ENCODE peak calls at places on chromosomes 6 and 20, in six cellular contexts. One of them, this sample, is unnamed.

GRCh38 chr6:86728976-86729375 is 208.4 kb upstream of the HTR1E start:
- ATAC-seq in upper lobe of left lung: no peak
- ATAC-seq in K562: no peak
- ATAC-seq in Panc1: no peak
- ATAC-seq in HepG2: no peak
- ATAC-seq in HCT116: no peak
- ATAC-seq in this sample: no peak

GRCh38 chr6:6469074-6469473 is 119.4 kb upstream of the LY86 start:
- ATAC-seq in upper lobe of left lung: peak; percentile 86
- ATAC-seq in K562: no peak
- ATAC-seq in Panc1: no peak
- ATAC-seq in HepG2: no peak
- ATAC-seq in HCT116: no peak
- ATAC-seq in this sample: peak; percentile 71

GRCh38 chr6:45092135-45092534 is 236.0 kb upstream of the RUNX2 start:
- ATAC-seq in upper lobe of left lung: no peak
- ATAC-seq in K562: no peak
- ATAC-seq in Panc1: no peak
- ATAC-seq in HepG2: no peak
- ATAC-seq in HCT116: no peak
- ATAC-seq in this sample: no peak

GRCh38 chr6:150689900-150690590 is 90.4 kb downstream of the PLEKHG1 start:
- ATAC-seq in upper lobe of left lung: no peak
- ATAC-seq in K562: no peak
- ATAC-seq in Panc1: no peak
- ATAC-seq in HepG2: no peak
- ATAC-seq in HCT116: no peak
- ATAC-seq in this sample: no peak

GRCh38 chr20:20297181-20297580 is 70.7 kb upstream of the INSM1 start:
- ATAC-seq in upper lobe of left lung: no peak
- ATAC-seq in K562: no peak
- ATAC-seq in Panc1: no peak
- ATAC-seq in HepG2: peak; percentile 77
- ATAC-seq in HCT116: no peak
- ATAC-seq in this sample: no peak

GRCh38 chr20:50690562-50690978 is 772 bp downstream of the RIPOR3 start:
- ATAC-seq in upper lobe of left lung: no peak
- ATAC-seq in K562: peak; percentile 35
- ATAC-seq in Panc1: peak; percentile 32
- ATAC-seq in HepG2: peak; percentile 17
- ATAC-seq in HCT116: no peak
- ATAC-seq in this sample: no peak

GRCh38 chr6:38273325-38273724 is 366.4 kb downstream of the BTBD9 start:
- ATAC-seq in upper lobe of left lung: no peak
- ATAC-seq in K562: no peak
- ATAC-seq in Panc1: no peak
- ATAC-seq in HepG2: no peak
- ATAC-seq in HCT116: no peak
- ATAC-seq in this sample: no peak

GRCh38 chr20:49259284-49259683 is 18.6 kb downstream of the ZNFX1 start:
- ATAC-seq in upper lobe of left lung: no peak
- ATAC-seq in K562: no peak
- ATAC-seq in Panc1: no peak
- ATAC-seq in HepG2: no peak
- ATAC-seq in HCT116: no peak
- ATAC-seq in this sample: no peak

GRCh38 chr6:147641511-147641910 is 133.0 kb downstream of the SAMD5 start:
- ATAC-seq in upper lobe of left lung: no peak
- ATAC-seq in K562: no peak
- ATAC-seq in Panc1: no peak
- ATAC-seq in HepG2: no peak
- ATAC-seq in HCT116: no peak
- ATAC-seq in this sample: no peak

GRCh38 chr6:163923658-163924411 is 509.3 kb downstream of the QKI start:
- ATAC-seq in upper lobe of left lung: no peak
- ATAC-seq in K562: peak; percentile 34
- ATAC-seq in Panc1: no peak
- ATAC-seq in HepG2: no peak
- ATAC-seq in HCT116: no peak
- ATAC-seq in this sample: no peak

GRCh38 chr6:33718713-33719112 is 7.2 kb upstream of the UQCC2 start:
- ATAC-seq in upper lobe of left lung: no peak
- ATAC-seq in K562: no peak
- ATAC-seq in Panc1: no peak
- ATAC-seq in HepG2: no peak
- ATAC-seq in HCT116: no peak
- ATAC-seq in this sample: no peak

GRCh38 chr20:58086763-58087566 is 141.5 kb downstream of the ANKRD60 start:
- ATAC-seq in upper lobe of left lung: peak; percentile 71
- ATAC-seq in K562: peak; percentile 72
- ATAC-seq in Panc1: no peak
- ATAC-seq in HepG2: peak; percentile 79
- ATAC-seq in HCT116: peak; percentile 76
- ATAC-seq in this sample: no peak

GRCh38 chr6:161301338-161301737 is 27.5 kb upstream of the AGPAT4 start:
- ATAC-seq in upper lobe of left lung: peak; percentile 60
- ATAC-seq in K562: peak; percentile 21
- ATAC-seq in Panc1: no peak
- ATAC-seq in HepG2: no peak
- ATAC-seq in HCT116: no peak
- ATAC-seq in this sample: peak; percentile 62

GRCh38 chr20:41594514-41595322 is 23.5 kb downstream of the CHD6 start:
- ATAC-seq in upper lobe of left lung: no peak
- ATAC-seq in K562: peak; percentile 44
- ATAC-seq in Panc1: no peak
- ATAC-seq in HepG2: peak; percentile 98
- ATAC-seq in HCT116: no peak
- ATAC-seq in this sample: no peak

GRCh38 chr20:41600926-41601631 is 17.1 kb downstream of the CHD6 start:
- ATAC-seq in upper lobe of left lung: no peak
- ATAC-seq in K562: no peak
- ATAC-seq in Panc1: no peak
- ATAC-seq in HepG2: no peak
- ATAC-seq in HCT116: no peak
- ATAC-seq in this sample: no peak

GRCh38 chr20:41599699-41600104 is 18.5 kb downstream of the CHD6 start:
- ATAC-seq in upper lobe of left lung: no peak
- ATAC-seq in K562: no peak
- ATAC-seq in Panc1: no peak
- ATAC-seq in HepG2: no peak
- ATAC-seq in HCT116: no peak
- ATAC-seq in this sample: no peak

GRCh38 chr20:41601742-41602141 is 16.4 kb downstream of the CHD6 start:
- ATAC-seq in upper lobe of left lung: no peak
- ATAC-seq in K562: no peak
- ATAC-seq in Panc1: no peak
- ATAC-seq in HepG2: no peak
- ATAC-seq in HCT116: no peak
- ATAC-seq in this sample: no peak

GRCh38 chr20:41598719-41599118 is 19.5 kb downstream of the CHD6 start:
- ATAC-seq in upper lobe of left lung: no peak
- ATAC-seq in K562: no peak
- ATAC-seq in Panc1: no peak
- ATAC-seq in HepG2: no peak
- ATAC-seq in HCT116: no peak
- ATAC-seq in this sample: no peak
- H3K9me3 ChIP-seq in upper lobe of left lung: peaks cover 61% of the 10 kb centered on the region
- H3K9me3 ChIP-seq in K562: peaks cover 32% of the 10 kb centered on the region
- H3K9me3 ChIP-seq in Panc1: peaks cover 33% of the 10 kb centered on the region
- H3K9me3 ChIP-seq in HepG2: peaks cover 52% of the 10 kb centered on the region
- H3K9me3 ChIP-seq in HCT116: peaks cover 26% of the 10 kb centered on the region
- H3K9me3 ChIP-seq in this sample: no peaks in the 10 kb centered on the region

GRCh38 chr20:34536798-34537394 is 20.7 kb downstream of the DYNLRB1 start:
- ATAC-seq in upper lobe of left lung: peak; percentile 31
- ATAC-seq in K562: peak; percentile 88
- ATAC-seq in Panc1: peak; percentile 67
- ATAC-seq in HepG2: peak; percentile 76
- ATAC-seq in HCT116: peak; percentile 81
- ATAC-seq in this sample: no peak

GRCh38 chr20:34537651-34538050 is 20.9 kb upstream of the MAP1LC3A start:
- ATAC-seq in upper lobe of left lung: no peak
- ATAC-seq in K562: no peak
- ATAC-seq in Panc1: no peak
- ATAC-seq in HepG2: no peak
- ATAC-seq in HCT116: no peak
- ATAC-seq in this sample: no peak

GRCh38 chr20:34539756-34540155 is 18.8 kb upstream of the MAP1LC3A start:
- ATAC-seq in upper lobe of left lung: no peak
- ATAC-seq in K562: no peak
- ATAC-seq in Panc1: no peak
- ATAC-seq in HepG2: no peak
- ATAC-seq in HCT116: no peak
- ATAC-seq in this sample: no peak

GRCh38 chr20:34540596-34541263 is 17.8 kb upstream of the MAP1LC3A start:
- ATAC-seq in upper lobe of left lung: no peak
- ATAC-seq in K562: no peak
- ATAC-seq in Panc1: no peak
- ATAC-seq in HepG2: no peak
- ATAC-seq in HCT116: no peak
- ATAC-seq in this sample: no peak

DNA sequence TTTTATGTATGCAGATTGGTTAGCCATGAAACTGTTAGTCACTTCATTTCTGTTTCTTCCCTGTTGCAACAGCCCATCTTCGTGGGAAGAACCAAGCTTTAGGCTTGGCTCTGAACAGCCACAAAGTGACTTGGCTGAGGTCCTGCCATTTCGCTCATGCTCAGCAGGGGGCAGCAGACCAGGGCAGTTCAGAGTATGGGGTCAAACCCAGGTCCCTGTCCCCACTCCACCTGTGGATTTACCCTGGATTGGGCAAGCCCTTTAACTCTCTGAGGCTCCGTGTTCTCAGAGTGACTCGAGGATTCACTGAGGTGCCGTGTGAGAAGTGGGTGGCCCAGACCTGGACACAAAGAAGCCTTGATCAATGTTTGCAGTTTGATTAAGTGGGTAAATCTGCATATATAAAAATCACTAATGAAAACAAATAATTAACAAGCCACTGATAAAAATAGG is 19.8 kb upstream of the MAP1LC3A start:
- ATAC-seq in upper lobe of left lung: peak; percentile 72
- ATAC-seq in K562: peak; percentile 91
- ATAC-seq in Panc1: peak; percentile 64
- ATAC-seq in HepG2: peak; percentile 68
- ATAC-seq in HCT116: peak; percentile 75
- ATAC-seq in this sample: peak; percentile 72
- TF ChIP-seq POLR2AphosphoS5 in upper lobe of left lung: no peak
- TF ChIP-seq POLR2AphosphoS5 in K562: no peak
- TF ChIP-seq POLR2AphosphoS5 in Panc1: no peak
- TF ChIP-seq POLR2AphosphoS5 in HepG2: no peak
- TF ChIP-seq POLR2AphosphoS5 in HCT116: no peak
- TF ChIP-seq POLR2AphosphoS5 in this sample: no peak

GRCh38 chr20:61535956-61536355 is 283.9 kb downstream of the CDH4 start:
- ATAC-seq in upper lobe of left lung: no peak
- ATAC-seq in K562: no peak
- ATAC-seq in Panc1: no peak
- ATAC-seq in HepG2: no peak
- ATAC-seq in HCT116: no peak
- ATAC-seq in this sample: no peak
- H3K36me3 ChIP-seq in upper lobe of left lung: no peaks in the 10 kb centered on the region
- H3K36me3 ChIP-seq in K562: no peaks in the 10 kb centered on the region
- H3K36me3 ChIP-seq in Panc1: no peaks in the 10 kb centered on the region
- H3K36me3 ChIP-seq in HepG2: no peaks in the 10 kb centered on the region
- H3K36me3 ChIP-seq in HCT116: no peaks in the 10 kb centered on the region
- H3K36me3 ChIP-seq in this sample: no peaks in the 10 kb centered on the region

GRCh38 chr20:29448806-29449470 is 1808.5 kb upstream of the DEFB115 start:
- ATAC-seq in upper lobe of left lung: no peak
- ATAC-seq in K562: no peak
- ATAC-seq in Panc1: no peak
- ATAC-seq in HepG2: no peak
- ATAC-seq in HCT116: no peak
- ATAC-seq in this sample: no peak

GRCh38 chr20:29452186-29452585 is 1805.3 kb upstream of the DEFB115 start:
- ATAC-seq in upper lobe of left lung: no peak
- ATAC-seq in K562: no peak
- ATAC-seq in Panc1: no peak
- ATAC-seq in HepG2: no peak
- ATAC-seq in HCT116: no peak
- ATAC-seq in this sample: no peak
- H3K9me3 ChIP-seq in upper lobe of left lung: peaks cover 3% of the 10 kb centered on the region
- H3K9me3 ChIP-seq in K562: no peaks in the 10 kb centered on the region
- H3K9me3 ChIP-seq in Panc1: no peaks in the 10 kb centered on the region
- H3K9me3 ChIP-seq in HepG2: peaks cover 18% of the 10 kb centered on the region
- H3K9me3 ChIP-seq in HCT116: no peaks in the 10 kb centered on the region
- H3K9me3 ChIP-seq in this sample: no peaks in the 10 kb centered on the region

GRCh38 chr6:111673086-111673485 is 67.4 kb upstream of the TRAF3IP2 start:
- ATAC-seq in upper lobe of left lung: no peak
- ATAC-seq in K562: no peak
- ATAC-seq in Panc1: no peak
- ATAC-seq in HepG2: no peak
- ATAC-seq in HCT116: no peak
- ATAC-seq in this sample: no peak
- TF ChIP-seq POLR2AphosphoS5 in upper lobe of left lung: no peak
- TF ChIP-seq POLR2AphosphoS5 in K562: no peak
- TF ChIP-seq POLR2AphosphoS5 in Panc1: no peak
- TF ChIP-seq POLR2AphosphoS5 in HepG2: no peak
- TF ChIP-seq POLR2AphosphoS5 in HCT116: no peak
- TF ChIP-seq POLR2AphosphoS5 in this sample: no peak

GRCh38 chr6:21354805-21355238 is 238.7 kb upstream of the SOX4 start:
- ATAC-seq in upper lobe of left lung: no peak
- ATAC-seq in K562: no peak
- ATAC-seq in Panc1: no peak
- ATAC-seq in HepG2: peak; percentile 94
- ATAC-seq in HCT116: no peak
- ATAC-seq in this sample: no peak
- H3K36me3 ChIP-seq in upper lobe of left lung: no peaks in the 10 kb centered on the region
- H3K36me3 ChIP-seq in K562: no peaks in the 10 kb centered on the region
- H3K36me3 ChIP-seq in Panc1: no peaks in the 10 kb centered on the region
- H3K36me3 ChIP-seq in HepG2: no peaks in the 10 kb centered on the region
- H3K36me3 ChIP-seq in HCT116: no peaks in the 10 kb centered on the region
- H3K36me3 ChIP-seq in this sample: no peaks in the 10 kb centered on the region

GRCh38 chr20:59667981-59668515 is 63.7 kb downstream of the PHACTR3 start:
- ATAC-seq in upper lobe of left lung: no peak
- ATAC-seq in K562: no peak
- ATAC-seq in Panc1: no peak
- ATAC-seq in HepG2: no peak
- ATAC-seq in HCT116: no peak
- ATAC-seq in this sample: no peak
- H3K9me3 ChIP-seq in upper lobe of left lung: no peaks in the 10 kb centered on the region
- H3K9me3 ChIP-seq in K562: no peaks in the 10 kb centered on the region
- H3K9me3 ChIP-seq in Panc1: no peaks in the 10 kb centered on the region
- H3K9me3 ChIP-seq in HepG2: no peaks in the 10 kb centered on the region
- H3K9me3 ChIP-seq in HCT116: no peaks in the 10 kb centered on the region
- H3K9me3 ChIP-seq in this sample: no peaks in the 10 kb centered on the region